ENCODE peak calls at places on chromosomes 5 and 9, in seven cellular contexts. V, E, D, M, J, R and L are unnamed samples.

GRCh38 chr9:87405677-87406544 is 91.8 kb upstream of the DAPK1 start:
- DNase-seq in J (no peak), V (peak), E (peak), R (peak), M (peak), D (no peak), L (peak)

GRCh38 chr9:118091676-118092490 is 387.7 kb downstream of the TLR4 start:
- DNase-seq in V (no peak), R (no peak), J (no peak), D (no peak), E (no peak), M (no peak), L (no peak)

GRCh38 chr9:35920004-35920658 is 10.8 kb downstream of the SPAAR start:
- DNase-seq in V (peak), E (no peak), R (no peak), M (no peak), J (no peak), D (no peak), L (no peak)

GRCh38 chr9:76369583-76369982 is 24.6 kb downstream of the RFK start:
- DNase-seq in E (peak), V (peak), D (no peak), M (peak), R (no peak), J (peak), L (peak)

GRCh38 chr9:84330246-84330645 is 10.3 kb downstream of the SLC28A3 start:
- DNase-seq in J (no peak), V (peak), D (no peak), E (no peak), R (no peak), M (no peak), L (no peak)

GRCh38 chr9:129487658-129488483 is 133.0 kb downstream of the C9orf50 start:
- DNase-seq in V (peak), R (no peak), M (peak), E (no peak), D (peak), J (peak), L (peak)

GRCh38 chr5:60435808-60436207 is 264.2 kb downstream of the DEPDC1B start:
- DNase-seq in V (no peak), R (no peak), E (no peak), J (no peak), D (no peak), M (no peak), L (no peak)

GRCh38 chr9:93890436-93890935 is 64.7 kb downstream of the BARX1 start:
- DNase-seq in D (no peak), J (no peak), M (no peak), R (no peak), E (no peak), V (no peak), L (no peak)

GRCh38 chr5:40791715-40792139 is 6.4 kb downstream of the PRKAA1 start:
- DNase-seq in D (no peak), R (no peak), J (peak), V (peak), M (no peak), E (no peak), L (peak)

GRCh38 chr9:22740781-22741180 is 294.2 kb downstream of the DMRTA1 start:
- DNase-seq in M (no peak), J (no peak), D (no peak), V (no peak), E (no peak), R (no peak), L (no peak)

GRCh38 chr5:147168578-147169327 is 66.1 kb upstream of the STK32A start:
- DNase-seq in R (no peak), J (peak), M (no peak), V (peak), D (no peak), E (no peak), L (peak)

GRCh38 chr5:149433524-149434131 is 54.5 kb upstream of the IL17B start:
- DNase-seq in R (no peak), D (no peak), E (no peak), M (no peak), V (no peak), J (peak), L (no peak)

GRCh38 chr5:136776022-136776927 is 410.9 kb upstream of the TRPC7 start:
- DNase-seq in V (no peak), M (no peak), D (no peak), J (peak), E (no peak), R (no peak), L (peak)

GRCh38 chr5:155147222-155147621 is 133.7 kb downstream of the KIF4B start:
- DNase-seq in E (no peak), M (no peak), V (peak), R (no peak), D (no peak), J (peak), L (peak)

GRCh38 chr5:93280518-93280917 is 300.5 kb downstream of the NR2F1-AS1 start:
- DNase-seq in V (no peak), R (no peak), J (no peak), D (no peak), E (no peak), M (no peak), L (no peak)

GRCh38 chr5:131957721-131958483 is 12.4 kb upstream of the MEIKIN start:
- DNase-seq in D (no peak), J (no peak), V (no peak), E (no peak), R (no peak), M (no peak), L (no peak)

GRCh38 chr9:74736635-74737034 is 151.1 kb downstream of the TRPM6 start:
- DNase-seq in V (no peak), M (no peak), R (no peak), E (no peak), D (no peak), J (no peak), L (no peak)

GRCh38 chr5:15645776-15646175 is 145.8 kb downstream of the FBXL7 start:
- DNase-seq in R (no peak), D (no peak), V (peak), E (no peak), M (no peak), J (no peak), L (no peak)

GRCh38 chr9:130542457-130543228 is 36.7 kb upstream of the FUBP3 start:
- DNase-seq in J (peak), R (no peak), V (peak), D (no peak), M (no peak), E (no peak), L (peak)

GRCh38 chr9:124894741-124895170 is 32.8 kb downstream of the ARPC5L start:
- DNase-seq in V (peak), D (no peak), R (no peak), M (peak), E (peak), J (peak), L (peak)

GRCh38 chr9:134688661-134689319 is 47.2 kb downstream of the COL5A1 start:
- DNase-seq in M (no peak), J (no peak), V (no peak), E (no peak), D (no peak), R (peak), L (no peak)

GRCh38 chr5:109880907-109881685 is 191.4 kb downstream of the MAN2A1 start:
- DNase-seq in R (no peak), D (no peak), J (no peak), V (no peak), E (no peak), M (no peak), L (no peak)

GRCh38 chr5:58156354-58156753 is 303.5 kb downstream of the PLK2 start:
- DNase-seq in E (peak), R (peak), V (peak), D (no peak), M (no peak), J (peak), L (peak)

GRCh38 chr9:134546231-134546731 is 95.3 kb upstream of the COL5A1 start:
- DNase-seq in M (no peak), D (no peak), V (peak), J (no peak), R (no peak), E (peak), L (peak)

GRCh38 chr5:141349917-141350619 is at the start of gene PCDHGB1:
- DNase-seq in J (peak), V (peak), R (peak), M (no peak), D (no peak), E (no peak), L (peak)

GRCh38 chr5:10315824-10316509 is 8.3 kb upstream of the CMBL start:
- DNase-seq in V (no peak), M (no peak), E (no peak), D (no peak), R (no peak), J (no peak), L (no peak)

GRCh38 chr9:16207161-16207560 is 654.3 kb downstream of the CCDC171 start:
- DNase-seq in E (no peak), D (no peak), J (peak), V (peak), R (peak), M (peak), L (peak)

GRCh38 chr9:13263511-13263910 is 16.0 kb downstream of the MPDZ start:
- DNase-seq in M (no peak), D (no peak), V (peak), J (peak), R (no peak), E (no peak), L (no peak)
- TF ChIP-seq CTCF in M (no peak), D (no peak), V (no peak), J (no peak), R (no peak), E (no peak), L (no peak)

GRCh38 chr5:107425541-107426031 is 245.2 kb downstream of the EFNA5 start:
- DNase-seq in E (peak), R (no peak), M (no peak), J (peak), V (peak), D (no peak), L (peak)

GRCh38 chr5:107424461-107424860 is 246.3 kb downstream of the EFNA5 start:
- DNase-seq in R (no peak), D (no peak), M (no peak), J (peak), E (no peak), V (peak), L (peak)

GRCh38 chr5:107422494-107422893 is 248.2 kb downstream of the EFNA5 start:
- DNase-seq in V (no peak), R (no peak), M (no peak), J (no peak), D (no peak), E (no peak), L (no peak)

GRCh38 chr5:107428303-107428761 is 242.4 kb downstream of the EFNA5 start:
- DNase-seq in M (no peak), D (no peak), J (peak), E (peak), V (no peak), R (no peak), L (peak)

DNA sequence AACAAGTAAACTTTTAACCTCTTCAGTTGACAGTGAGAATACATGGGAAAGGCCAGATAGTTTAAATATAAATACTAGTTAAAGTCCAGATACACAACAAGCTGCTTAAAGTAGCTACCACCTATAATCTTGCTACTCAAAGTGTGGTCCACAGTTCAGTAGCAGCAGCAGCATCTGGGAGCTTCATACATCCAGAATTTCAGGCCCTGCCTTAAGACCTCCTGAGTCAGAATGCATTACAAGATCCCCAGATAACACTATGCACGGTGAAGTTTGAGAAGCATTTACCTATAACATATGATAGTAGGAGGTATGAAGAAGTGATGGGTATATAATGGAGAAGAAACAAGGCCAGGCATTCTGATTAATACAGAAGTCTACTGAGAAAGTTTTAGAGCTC is 244.5 kb downstream of the EFNA5 start:
- DNase-seq in D (no peak), J (no peak), M (no peak), V (no peak), E (no peak), R (no peak), L (no peak)
- H3K4me3 ChIP-seq in D (no peak), J (no peak), M (no peak), V (no peak), E (no peak), R (no peak), L (no peak)

GRCh38 chr5:89232139-89232603 is 349.2 kb upstream of the MEF2C start:
- DNase-seq in R (no peak), V (peak), M (no peak), J (no peak), E (no peak), D (no peak), L (peak)

GRCh38 chr5:89229331-89230070 is 346.5 kb upstream of the MEF2C start:
- DNase-seq in M (no peak), V (no peak), R (no peak), D (peak), E (no peak), J (no peak), L (no peak)

GRCh38 chr5:89230178-89230577 is 347.2 kb upstream of the MEF2C start:
- DNase-seq in R (no peak), V (no peak), J (no peak), D (no peak), M (no peak), E (no peak), L (no peak)

GRCh38 chr5:89233462-89233861 is 350.5 kb upstream of the MEF2C start:
- DNase-seq in D (no peak), E (no peak), M (no peak), J (no peak), V (no peak), R (no peak), L (no peak)

GRCh38 chr5:89228355-89228754 is 345.4 kb upstream of the MEF2C start:
- DNase-seq in J (no peak), E (no peak), M (no peak), R (no peak), V (no peak), D (no peak), L (no peak)
- TF ChIP-seq CTCF in J (no peak), E (no peak), M (no peak), R (no peak), V (no peak), D (no peak), L (no peak)

GRCh38 chr9:137411670-137412380 is 11.1 kb downstream of the EXD3 start:
- DNase-seq in M (peak), E (peak), J (peak), D (peak), R (peak), V (peak), L (peak)
- H3K4me3 ChIP-seq in M (no peak), E (no peak), J (no peak), D (no peak), R (peak), V (no peak), L (no peak)

GRCh38 chr9:121987312-121987711 is 105.8 kb downstream of the TTLL11 start:
- DNase-seq in J (no peak), R (no peak), M (no peak), E (no peak), D (no peak), V (no peak), L (no peak)

GRCh38 chr9:121990600-121991304 is 102.4 kb downstream of the TTLL11 start:
- DNase-seq in J (no peak), R (no peak), M (no peak), E (no peak), V (no peak), D (no peak), L (no peak)

GRCh38 chr9:121991305-121991661 is 101.8 kb downstream of the TTLL11 start:
- DNase-seq in R (no peak), D (no peak), V (no peak), J (no peak), E (no peak), M (no peak), L (no peak)

GRCh38 chr9:121985792-121986494 is 107.2 kb downstream of the TTLL11 start:
- DNase-seq in E (no peak), V (no peak), D (peak), M (peak), R (peak), J (no peak), L (peak)

GRCh38 chr9:121989010-121989409 is 104.1 kb downstream of the TTLL11 start:
- DNase-seq in R (no peak), J (peak), D (no peak), M (no peak), V (no peak), E (no peak), L (no peak)
- TF ChIP-seq CTCF in R (no peak), J (no peak), D (no peak), M (no peak), V (no peak), E (peak), L (peak)

DNA sequence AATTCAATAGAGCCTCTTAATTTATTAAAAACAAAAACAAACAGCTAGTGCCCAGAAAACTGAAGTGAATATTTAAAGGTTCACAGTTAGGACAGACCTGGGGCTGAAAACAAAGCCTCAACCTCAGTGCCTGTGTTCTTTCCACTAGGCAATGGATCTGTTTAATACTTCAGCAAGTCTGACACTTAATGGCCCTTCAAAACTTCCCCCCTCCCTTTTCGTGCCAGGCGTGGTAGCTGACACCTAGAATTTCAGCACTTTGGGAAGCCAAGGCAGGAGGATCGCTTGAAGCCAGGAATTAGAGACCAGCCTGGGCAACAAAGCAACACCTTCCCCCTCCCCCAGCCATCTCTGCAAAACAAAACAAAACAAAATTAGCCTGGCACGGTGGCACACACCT is 54.5 kb upstream of the IFNK start:
- DNase-seq in V (no peak), R (no peak), J (no peak), E (no peak), D (no peak), M (no peak), L (no peak)
- H3K4me3 ChIP-seq in V (no peak), R (no peak), J (no peak), E (no peak), D (no peak), M (no peak), L (no peak)

GRCh38 chr9:88990721-88991065 is 575 bp upstream of the S1PR3 start:
- DNase-seq in V (no peak), R (no peak), E (no peak), J (no peak), M (no peak), D (no peak), L (no peak)
- TF ChIP-seq CTCF in V (no peak), R (no peak), E (peak), J (no peak), M (no peak), D (no peak), L (no peak)

GRCh38 chr5:176610430-176610763 is 441 bp upstream of the GPRIN1 start:
- DNase-seq in V (no peak), D (no peak), R (no peak), J (no peak), M (no peak), E (no peak), L (no peak)
- H3K4me3 ChIP-seq in V (peak), D (peak), R (peak), J (peak), M (peak), E (peak), L (peak)